ENCODE peak calls at places on chromosomes 7 and 10, in six cellular contexts. J, H, Y, C, R and L are unnamed samples.

GRCh38 chr7:101557421-101557820 is 71.7 kb downstream of the MYL10 start:
- DNase-seq in C (peak), J (no peak), R (no peak), H (no peak), Y (no peak), L (no peak)

GRCh38 chr7:35781200-35781701 is 19.6 kb upstream of the SEPTIN7 start:
- DNase-seq in Y (no peak), J (no peak), C (no peak), R (no peak), H (no peak), L (no peak)

GRCh38 chr10:127908106-127908957 is 1.4 kb downstream of the PTPRE start:
- DNase-seq in C (no peak), R (peak), Y (no peak), H (peak), J (peak), L (no peak)

GRCh38 chr10:132803595-132804210 is 17.8 kb upstream of the NKX6-2 start:
- DNase-seq in Y (no peak), R (no peak), H (no peak), J (peak), C (no peak), L (no peak)

GRCh38 chr7:12749746-12750145 is 62.3 kb downstream of the ARL4A start:
- DNase-seq in C (no peak), Y (no peak), R (no peak), H (no peak), J (no peak), L (no peak)

GRCh38 chr7:139783647-139784385 is 6.0 kb upstream of the HIPK2 start:
- DNase-seq in C (no peak), H (no peak), Y (no peak), J (no peak), R (no peak), L (no peak)

GRCh38 chr7:50357346-50357745 is 52.8 kb downstream of the IKZF1 start:
- DNase-seq in R (no peak), Y (no peak), H (no peak), C (no peak), J (no peak), L (no peak)

GRCh38 chr10:15738237-15738928 is 18.7 kb upstream of the ITGA8 start:
- DNase-seq in Y (no peak), C (no peak), R (peak), J (peak), H (peak), L (no peak)

GRCh38 chr10:29553732-29554260 is 81.0 kb downstream of the SVIL start:
- DNase-seq in H (no peak), R (no peak), Y (no peak), J (no peak), C (no peak), L (no peak)

GRCh38 chr10:51366044-51366443 is 291.8 kb downstream of the PRKG1 start:
- DNase-seq in C (no peak), R (no peak), H (no peak), Y (no peak), J (peak), L (no peak)

GRCh38 chr10:63384675-63385074 is 81.1 kb downstream of the JMJD1C start:
- DNase-seq in H (no peak), R (no peak), C (no peak), Y (no peak), J (no peak), L (no peak)

GRCh38 chr7:158358926-158359645 is 228.5 kb downstream of the PTPRN2 start:
- DNase-seq in C (no peak), J (no peak), H (no peak), Y (peak), R (no peak), L (no peak)

GRCh38 chr7:77525231-77525630 is 11.9 kb upstream of the PTPN12 start:
- DNase-seq in C (no peak), R (peak), J (no peak), H (no peak), Y (no peak), L (no peak)

DNA sequence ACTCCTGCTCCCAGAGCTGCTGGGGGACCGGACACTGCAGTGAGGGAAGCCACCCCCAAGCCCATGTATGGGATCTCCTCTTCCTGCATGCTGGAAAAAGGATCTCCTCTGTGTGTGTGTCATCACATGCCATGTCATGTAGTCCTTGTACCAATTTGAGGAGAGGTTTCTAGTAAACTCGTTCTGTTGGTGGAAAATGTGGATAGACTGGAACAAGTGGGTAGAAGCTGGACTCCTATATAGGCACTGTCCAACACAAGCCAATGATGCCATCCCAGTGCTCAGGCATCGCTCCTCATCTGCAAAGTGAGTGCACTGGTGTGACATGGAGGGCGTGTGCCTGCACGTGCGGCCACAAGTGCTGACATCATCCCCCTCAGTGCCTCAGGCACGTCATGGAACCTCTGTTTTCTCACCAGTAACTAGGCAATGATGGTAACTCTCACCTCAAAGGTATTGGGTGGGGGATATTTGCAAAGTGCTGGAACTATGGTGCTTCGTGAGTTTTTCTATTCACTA is 19.3 kb downstream of the MYO1G start:
- DNase-seq in R (peak), Y (no peak), J (no peak), H (no peak), C (peak), L (peak)
- H3K27ac ChIP-seq in R (no peak), Y (no peak), J (no peak), H (no peak), C (no peak), L (no peak)

DNA sequence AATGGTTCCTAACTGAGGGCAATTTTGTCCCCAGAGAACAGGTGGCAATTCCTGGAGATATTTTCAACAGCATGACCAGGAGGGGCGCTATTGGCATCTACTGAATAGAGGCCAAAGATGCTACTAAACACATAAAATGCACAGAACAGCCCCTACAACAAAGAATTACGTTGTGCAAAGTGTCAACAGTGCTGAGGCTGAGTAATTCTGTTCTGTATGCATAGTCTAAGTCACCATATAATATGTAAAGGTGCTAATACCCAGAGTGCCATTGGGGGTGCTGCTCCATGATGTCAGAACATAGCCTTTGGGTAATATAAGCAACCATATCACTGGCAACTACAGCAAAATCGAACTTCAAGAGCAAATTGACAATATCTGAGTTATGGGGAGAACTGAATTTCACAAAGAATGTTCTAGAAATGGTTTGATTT is 213.3 kb upstream of the PHYHIPL start:
- DNase-seq in R (no peak), Y (no peak), H (no peak), J (no peak), C (no peak), L (no peak)
- TF ChIP-seq CTCF in R (peak), Y (peak), H (peak), J (no peak), C (no peak), L (peak)

GRCh38 chr7:95777266-95777665 is 4.9 kb downstream of the DYNC1I1 start:
- DNase-seq in R (no peak), H (no peak), C (no peak), J (no peak), Y (no peak), L (no peak)
- H3K27ac ChIP-seq in R (no peak), H (no peak), C (no peak), J (no peak), Y (no peak), L (no peak)

DNA sequence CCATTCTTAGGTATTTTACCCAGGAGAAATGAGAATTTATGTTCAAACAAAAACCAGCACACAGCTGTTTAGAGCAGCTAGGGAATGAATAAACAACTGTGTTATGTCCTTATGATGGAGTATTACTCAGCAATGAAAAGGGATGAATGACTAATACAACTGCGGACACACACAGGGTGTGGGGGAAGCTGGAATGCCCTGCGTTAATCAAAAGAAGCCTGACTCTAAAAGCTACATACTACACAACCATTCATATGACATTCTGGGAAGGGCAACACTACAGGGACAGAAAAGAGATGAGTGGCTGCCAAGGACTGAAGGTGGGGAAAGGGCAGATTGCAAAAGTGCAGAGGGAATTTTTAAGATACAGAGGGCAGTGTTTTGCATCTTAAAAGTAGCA is 64.0 kb downstream of the DLG5 start:
- DNase-seq in H (no peak), R (no peak), C (no peak), J (no peak), Y (no peak), L (no peak)
- TF ChIP-seq CTCF in H (no peak), R (no peak), C (no peak), J (no peak), Y (no peak), L (no peak)

DNA sequence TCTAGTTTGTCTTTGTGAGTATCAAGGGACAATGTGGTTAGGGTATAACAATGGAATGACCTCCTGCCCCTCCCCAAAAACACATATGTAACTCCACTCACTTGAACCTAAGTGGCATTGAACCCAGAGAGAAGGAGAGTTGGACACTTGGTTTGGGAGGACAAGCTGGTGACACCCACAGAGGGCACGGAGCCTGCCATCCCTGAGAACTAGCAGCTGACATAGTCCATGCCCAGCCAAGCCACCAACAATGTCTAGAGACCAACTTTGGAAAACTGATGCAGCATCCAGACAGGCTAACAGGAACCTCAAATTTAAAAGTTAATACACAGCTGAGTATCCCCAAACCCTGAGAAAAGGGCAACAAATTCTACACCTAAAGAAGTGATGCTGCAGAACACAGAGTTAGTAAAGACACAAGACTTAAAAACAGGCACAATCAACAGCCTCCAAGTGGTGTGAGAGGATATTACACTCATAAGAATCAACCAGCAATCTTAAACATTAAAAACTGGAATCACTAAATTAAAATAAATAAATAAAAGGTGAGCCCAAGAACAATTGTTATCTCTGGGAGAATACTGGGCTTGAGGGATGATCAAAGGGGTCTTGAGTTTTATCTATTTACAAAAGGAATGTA is 27.2 kb downstream of the NUDCD3 start:
- DNase-seq in C (no peak), J (no peak), R (no peak), H (no peak), Y (no peak), L (no peak)
- H3K27ac ChIP-seq in C (no peak), J (no peak), R (no peak), H (no peak), Y (no peak), L (no peak)

DNA sequence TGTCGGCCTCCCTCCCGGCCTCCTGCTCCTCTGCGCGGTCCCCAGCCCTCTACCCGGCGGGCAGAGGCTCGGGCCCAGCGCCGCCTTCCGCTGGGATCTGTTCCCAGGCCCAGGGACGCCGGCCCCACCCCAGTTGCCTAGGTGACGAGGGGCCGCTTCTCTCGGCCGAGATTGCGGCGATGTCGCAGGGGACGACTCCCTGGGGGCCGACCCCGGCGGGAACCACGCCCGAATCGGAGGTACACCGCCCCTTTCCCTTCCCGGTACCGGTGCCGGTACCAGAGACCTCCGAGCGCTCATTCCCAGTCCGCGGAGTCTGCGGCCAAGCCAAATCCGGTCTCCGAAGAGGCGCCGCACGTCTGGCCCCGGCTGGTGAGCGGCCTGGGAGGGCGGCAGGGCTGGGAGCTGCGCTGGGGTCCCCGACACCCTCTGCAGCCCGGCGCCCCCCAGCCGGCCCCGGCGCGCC is at the start of gene CABCOCO1:
- DNase-seq in C (peak), J (peak), Y (peak), R (peak), H (peak), L (peak)
- TF ChIP-seq CTCF in C (peak), J (no peak), Y (peak), R (no peak), H (no peak), L (no peak)

DNA sequence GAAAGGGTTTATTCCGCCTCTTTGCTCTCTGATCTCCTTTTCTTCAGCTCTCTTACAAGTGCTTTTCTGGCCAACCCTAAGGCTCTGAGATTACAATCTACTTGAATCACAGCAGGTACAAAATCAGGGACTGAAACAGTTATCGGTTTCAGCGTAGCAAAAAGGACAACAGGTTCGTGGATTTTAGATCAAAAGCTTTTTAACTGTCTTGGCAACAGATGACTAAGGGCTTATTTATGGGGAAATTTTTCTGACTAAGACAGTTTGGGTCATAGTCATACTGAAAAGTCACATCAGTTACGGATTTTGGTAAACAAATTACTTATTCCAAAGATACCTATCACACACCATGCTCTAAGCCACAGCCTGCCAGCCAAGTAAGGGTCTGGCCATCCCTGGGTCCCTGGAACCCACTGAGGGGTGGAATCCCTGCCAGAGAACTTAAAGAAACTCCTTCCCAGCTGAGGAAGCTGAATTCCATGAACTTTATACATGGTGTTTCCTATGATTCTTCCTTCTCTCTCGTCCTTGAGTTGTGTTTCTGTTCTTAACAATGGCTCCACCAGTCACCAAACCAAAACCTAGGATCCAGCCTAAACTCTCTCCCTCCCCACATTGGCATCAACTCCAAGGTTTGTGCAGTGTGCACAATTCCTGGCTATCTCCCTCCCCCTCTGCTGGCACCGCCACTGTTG is 169.3 kb downstream of the FAM107B start:
- DNase-seq in C (no peak), J (no peak), H (no peak), R (peak), Y (no peak), L (no peak)
- H3K27ac ChIP-seq in C (peak), J (no peak), H (no peak), R (peak), Y (peak), L (no peak)

GRCh38 chr7:106033735-106034134 is 70.7 kb downstream of the CDHR3 start:
- DNase-seq in R (no peak), C (no peak), H (no peak), Y (no peak), J (no peak), L (no peak)

GRCh38 chr7:106032295-106032694 is 69.2 kb downstream of the CDHR3 start:
- DNase-seq in Y (no peak), C (no peak), H (no peak), R (no peak), J (no peak), L (no peak)

GRCh38 chr7:106031271-106032029 is 68.4 kb downstream of the CDHR3 start:
- DNase-seq in Y (peak), R (no peak), C (no peak), H (no peak), J (no peak), L (no peak)

GRCh38 chr7:106029448-106029847 is 66.4 kb downstream of the CDHR3 start:
- DNase-seq in H (no peak), J (no peak), Y (no peak), R (no peak), C (no peak), L (no peak)

DNA sequence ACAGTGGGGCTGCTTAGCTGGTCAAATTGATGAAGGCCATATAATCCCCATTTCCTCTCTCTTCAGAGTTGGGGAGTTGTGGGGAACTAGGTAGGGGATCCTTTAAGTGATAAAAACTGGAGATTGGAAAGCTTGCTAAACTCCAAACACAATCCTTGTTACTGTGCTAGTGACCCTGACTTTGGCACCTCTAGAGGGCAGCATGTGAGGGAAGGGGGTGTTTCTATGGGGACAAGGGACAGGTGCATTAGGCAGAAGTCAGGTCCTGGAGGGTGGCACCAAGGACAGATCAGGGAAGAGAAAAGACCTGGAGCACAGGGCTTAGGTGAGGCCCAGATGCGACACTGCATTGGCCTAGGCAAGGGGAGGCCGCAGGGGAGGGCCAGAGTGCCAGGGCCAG is 66.9 kb downstream of the CDHR3 start:
- DNase-seq in J (no peak), C (no peak), R (no peak), H (no peak), Y (no peak), L (no peak)
- TF ChIP-seq CTCF in J (no peak), C (no peak), R (no peak), H (peak), Y (no peak), L (no peak)

DNA sequence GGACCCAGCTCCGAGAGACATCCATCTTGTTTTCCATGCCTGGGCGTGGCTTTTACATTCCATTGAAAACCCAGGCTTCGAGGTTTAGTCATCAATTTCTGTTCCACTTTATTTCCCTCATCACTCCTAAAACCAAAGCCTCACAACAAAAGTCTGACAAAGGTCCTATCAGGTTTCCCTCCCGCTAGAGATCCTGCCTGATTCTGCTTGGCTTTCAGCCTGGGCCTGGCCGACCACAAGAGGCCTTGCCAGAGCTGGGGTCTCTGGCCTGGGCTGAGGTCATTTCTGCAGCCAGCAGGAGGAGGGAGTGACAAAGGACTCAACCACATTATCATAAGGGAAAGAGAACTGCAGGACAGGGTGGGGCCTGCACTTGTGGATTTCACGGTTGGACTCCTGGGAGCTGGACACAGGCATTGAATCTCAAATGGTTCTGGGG is 167.0 kb downstream of the FANK1 start:
- DNase-seq in Y (no peak), H (peak), J (no peak), C (no peak), R (peak), L (no peak)
- H3K27ac ChIP-seq in Y (no peak), H (peak), J (peak), C (no peak), R (peak), L (peak)